ENCODE peak calls at places on chromosomes 6 and 20, in seven cellular contexts. C, Z, K, G, A, T and H are unnamed samples.

GRCh38 chr6:72649032-72649984 is 27.4 kb downstream of the KCNQ5 start:
- DNase-seq in C (no peak), Z (peak; percentile 86), K (peak; percentile 83), G (no peak), A (no peak), T (no peak), H (no peak)

GRCh38 chr6:104014560-104014959 is 845.2 kb downstream of the HACE1 start:
- DNase-seq in C (no peak), Z (no peak), K (no peak), G (no peak), A (no peak), T (no peak), H (no peak)

GRCh38 chr6:41625442-41625841 is 12.8 kb upstream of the MDFI start:
- DNase-seq in C (no peak), Z (no peak), K (no peak), G (peak; percentile 82), A (no peak), T (no peak), H (no peak)

GRCh38 chr20:58619847-58620431 is 31.1 kb upstream of the STX16 start:
- DNase-seq in C (peak; percentile 34), Z (no peak), K (no peak), G (no peak), A (no peak), T (no peak), H (no peak)

GRCh38 chr20:50547956-50548355 is 37.8 kb downstream of the PTPN1 start:
- DNase-seq in C (no peak), Z (no peak), K (no peak), G (no peak), A (no peak), T (no peak), H (no peak)

GRCh38 chr6:36382976-36383375 is 4.5 kb downstream of the ETV7 start:
- DNase-seq in C (no peak), Z (no peak), K (no peak), G (no peak), A (no peak), T (no peak), H (no peak)

GRCh38 chr6:44169154-44169553 is 10.5 kb downstream of the CAPN11 start:
- DNase-seq in C (no peak), Z (no peak), K (no peak), G (no peak), A (no peak), T (no peak), H (no peak)

GRCh38 chr20:53072923-53073579 is 100.9 kb downstream of the TSHZ2 start:
- DNase-seq in C (no peak), Z (no peak), K (no peak), G (no peak), A (no peak), T (no peak), H (no peak)

GRCh38 chr6:79269877-79270276 is 35.4 kb upstream of the HMGN3 start:
- DNase-seq in C (peak; percentile 12), Z (peak; percentile 74), K (peak; percentile 43), G (no peak), A (no peak), T (no peak), H (no peak)

GRCh38 chr6:107114213-107114871 is 973 bp downstream of the BEND3 start:
- DNase-seq in C (peak; percentile 92), Z (peak; percentile 96), K (peak; percentile 81), G (peak; percentile 94), A (no peak), T (peak; percentile 90), H (peak; percentile 82)

GRCh38 chr6:168667428-168667805 is 226.4 kb downstream of the SMOC2 start:
- DNase-seq in C (no peak), Z (no peak), K (no peak), G (no peak), A (no peak), T (no peak), H (no peak)

GRCh38 chr20:59850018-59850641 is 83.3 kb downstream of the SYCP2 start:
- DNase-seq in C (no peak), Z (peak; percentile 54), K (peak; percentile 42), G (no peak), A (no peak), T (no peak), H (no peak)

GRCh38 chr6:104784884-104785283 is 74.8 kb downstream of the HACE1 start:
- DNase-seq in C (peak; percentile 73), Z (peak; percentile 87), K (peak; percentile 41), G (no peak), A (no peak), T (no peak), H (no peak)

GRCh38 chr20:39480644-39481043 is 518.5 kb downstream of the DHX35 start:
- DNase-seq in C (no peak), Z (no peak), K (no peak), G (no peak), A (no peak), T (no peak), H (no peak)

GRCh38 chr6:62391358-62391757 is 105.3 kb upstream of the KHDRBS2 start:
- DNase-seq in C (no peak), Z (no peak), K (no peak), G (no peak), A (no peak), T (no peak), H (no peak)

GRCh38 chr6:163960128-163960527 is 545.6 kb downstream of the QKI start:
- DNase-seq in C (no peak), Z (no peak), K (no peak), G (no peak), A (no peak), T (no peak), H (no peak)

GRCh38 chr6:20021795-20022194 is 184.6 kb downstream of the ID4 start:
- DNase-seq in C (no peak), Z (no peak), K (no peak), G (no peak), A (no peak), T (no peak), H (no peak)

GRCh38 chr6:110491644-110492317 is 15.4 kb upstream of the SLC22A16 start:
- DNase-seq in C (no peak), Z (peak; percentile 70), K (peak; percentile 61), G (no peak), A (no peak), T (no peak), H (no peak)

GRCh38 chr20:5806457-5807263 is 56.5 kb downstream of the SHLD1 start:
- DNase-seq in C (no peak), Z (no peak), K (no peak), G (peak; percentile 31), A (no peak), T (no peak), H (no peak)

GRCh38 chr6:10420546-10421507 is 6.0 kb upstream of the TFAP2A start:
- DNase-seq in C (no peak), Z (no peak), K (no peak), G (no peak), A (no peak), T (peak; percentile 69), H (peak; percentile 17)
- TF ChIP-seq CTCF in C (no peak), Z (no peak), K (no peak), G (no peak), A (no peak), T (peak; percentile 48), H (peak; percentile 56)

DNA sequence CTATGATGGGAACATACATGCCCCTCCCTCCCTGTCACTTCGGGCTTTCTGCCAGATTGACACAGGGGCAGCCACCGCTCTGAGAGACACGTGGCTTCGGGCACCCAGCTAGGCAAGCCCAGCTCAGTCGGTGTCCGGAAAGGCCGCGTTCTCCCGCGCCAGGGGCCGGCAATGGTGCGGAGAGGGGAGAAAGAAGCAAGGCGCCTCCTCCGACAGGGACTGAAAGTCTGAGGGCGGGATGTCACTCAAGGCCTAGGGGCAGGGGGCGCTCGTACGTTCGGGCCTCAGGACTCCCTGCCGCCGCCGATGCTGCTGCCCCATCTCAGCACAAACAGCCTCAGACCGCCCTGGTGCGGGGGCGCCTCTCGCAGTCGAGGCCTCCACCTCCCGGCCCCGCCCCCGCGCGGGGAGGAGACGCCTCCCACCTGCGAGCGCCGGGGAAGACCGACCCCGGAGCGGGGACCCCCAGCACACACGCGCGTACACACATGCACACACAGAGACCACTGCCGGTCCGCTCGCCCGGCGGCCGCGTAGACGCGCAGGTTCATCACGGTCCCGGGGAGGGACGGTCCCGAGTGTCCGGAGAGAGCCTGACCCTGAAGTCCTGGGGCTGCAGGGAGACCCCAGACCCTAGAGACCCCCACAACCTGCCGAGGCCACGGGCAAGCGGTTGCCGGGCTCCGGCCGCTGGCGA is 1.9 kb downstream of the GRM4 start:
- DNase-seq in C (peak; percentile 82), Z (peak; percentile 29), K (no peak), G (no peak), A (no peak), T (peak; percentile 84), H (peak; percentile 32)
- TF ChIP-seq CTCF in C (peak; percentile 52), Z (peak; percentile 3), K (no peak), G (no peak), A (no peak), T (peak; percentile 47), H (peak; percentile 59)

GRCh38 chr6:13528232-13528631 is 40.8 kb upstream of the GFOD1 start:
- DNase-seq in C (no peak), Z (no peak), K (no peak), G (no peak), A (no peak), T (no peak), H (no peak)
- TF ChIP-seq CTCF in C (no peak), Z (no peak), K (peak; percentile 15), G (no peak), A (peak; percentile 5), T (no peak), H (no peak)

GRCh38 chr20:36862857-36863668 is 12.9 kb upstream of the TLDC2 start:
- DNase-seq in C (no peak), Z (peak; percentile 47), K (no peak), G (no peak), A (no peak), T (peak; percentile 41), H (no peak)

GRCh38 chr20:36861625-36861874 is 14.4 kb upstream of the TLDC2 start:
- DNase-seq in C (no peak), Z (peak; percentile 48), K (no peak), G (peak; percentile 76), A (no peak), T (no peak), H (no peak)

GRCh38 chr20:36860811-36861624 is 14.9 kb upstream of the TLDC2 start:
- DNase-seq in C (no peak), Z (no peak), K (no peak), G (no peak), A (no peak), T (no peak), H (no peak)

GRCh38 chr20:36860339-36860738 is 15.6 kb upstream of the TLDC2 start:
- DNase-seq in C (no peak), Z (peak; percentile 52), K (peak; percentile 40), G (no peak), A (no peak), T (no peak), H (no peak)

DNA sequence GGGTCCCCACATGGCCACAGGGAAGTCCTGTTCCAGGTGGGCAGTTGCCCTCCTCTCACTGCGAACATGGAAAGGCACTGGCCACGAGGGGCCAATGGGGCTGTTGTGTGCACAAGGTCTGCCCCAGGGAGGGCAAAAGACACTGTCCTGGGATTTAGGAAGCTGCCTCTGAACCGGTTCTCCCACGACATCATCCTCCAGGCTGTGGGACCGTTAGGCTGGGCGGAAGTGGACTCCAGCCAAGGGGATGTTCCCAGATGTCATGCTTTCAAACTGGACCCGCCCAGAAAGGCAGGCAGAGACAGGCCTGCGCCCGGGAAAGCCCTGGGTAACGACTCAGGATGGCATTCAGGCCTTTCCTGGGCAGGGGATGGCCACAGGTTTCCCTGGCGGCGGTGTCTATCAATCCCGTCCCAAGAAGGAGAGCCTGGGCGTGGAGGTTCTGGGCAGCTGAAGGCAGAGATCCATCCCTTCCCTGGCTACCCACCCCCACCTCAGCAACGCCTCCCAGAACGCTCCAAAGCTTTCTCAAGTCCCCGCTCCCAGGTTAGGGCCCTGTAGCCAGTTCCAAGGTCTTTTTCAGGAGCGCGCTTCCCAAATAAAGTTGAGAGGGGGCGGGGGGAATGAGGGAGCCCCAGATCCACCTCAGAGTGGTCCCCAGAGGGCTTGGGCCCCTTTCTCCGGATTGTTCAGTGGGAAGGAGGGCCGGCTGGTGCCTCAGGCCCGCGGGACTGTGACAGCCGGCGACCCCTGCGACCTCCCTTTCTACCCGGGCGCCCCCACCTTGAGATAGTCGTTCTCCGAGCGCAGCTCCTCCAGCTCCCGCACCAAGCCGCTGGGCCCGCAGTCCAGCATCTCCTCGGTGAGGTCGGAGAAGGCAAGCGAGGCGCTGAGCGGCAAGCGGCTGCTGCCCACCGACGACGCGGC is 13.8 kb upstream of the TLDC2 start:
- DNase-seq in C (peak; percentile 88), Z (peak; percentile 96), K (peak; percentile 83), G (peak; percentile 94), A (peak; percentile 53), T (peak; percentile 40), H (no peak)
- TF ChIP-seq CTCF in C (no peak), Z (no peak), K (no peak), G (no peak), A (no peak), T (no peak), H (no peak)